ENCODE peak calls at places on chromosomes 12 and 14, in six cellular contexts. M is adrenal gland, X is upper lobe of right lung, D is fibroblast of lung, L is GM23338, U is suprapubic skin. W is an unnamed sample.
A peak's percentile ranks its signal among the peaks of the same experiment; 100 is the strongest.

GRCh38 chr12:47078733-47079364 is 572 bp upstream of the PCED1B start:
- DNase-seq in M (peak; percentile 54), X (peak; percentile 72), D (no peak), L (no peak), U (no peak), W (no peak)

GRCh38 chr14:90839024-90839888 is 23.0 kb upstream of the TTC7B start:
- DNase-seq in M (no peak), X (peak; percentile 60), D (peak; percentile 60), L (no peak), U (no peak), W (no peak)

GRCh38 chr12:111574797-111575443 is 24.2 kb downstream of the ATXN2 start:
- DNase-seq in M (no peak), X (no peak), D (no peak), L (no peak), U (no peak), W (no peak)

GRCh38 chr12:130846386-130846785 is 7.3 kb upstream of the STX2 start:
- DNase-seq in M (no peak), X (no peak), D (no peak), L (no peak), U (no peak), W (no peak)

GRCh38 chr14:34227834-34228662 is 234.0 kb downstream of the SPTSSA start:
- DNase-seq in M (peak; percentile 50), X (peak; percentile 68), D (peak; percentile 56), L (peak; percentile 87), U (no peak), W (peak; percentile 68)

GRCh38 chr14:70641548-70642312 is at the start of gene TTC9:
- DNase-seq in M (no peak), X (peak; percentile 76), D (no peak), L (peak; percentile 75), U (no peak), W (peak; percentile 57)

GRCh38 chr12:24997970-24998582 is 49.2 kb upstream of the BCAT1 start:
- DNase-seq in M (no peak), X (no peak), D (peak; percentile 95), L (no peak), U (no peak), W (no peak)

GRCh38 chr14:104610749-104611310 is 6.3 kb upstream of the TMEM179 start:
- DNase-seq in M (no peak), X (no peak), D (no peak), L (no peak), U (no peak), W (no peak)

GRCh38 chr14:31229638-31230229 is 22.1 kb upstream of the HECTD1 start:
- DNase-seq in M (peak; percentile 36), X (peak; percentile 68), D (peak; percentile 100), L (peak; percentile 51), U (peak; percentile 86), W (no peak)

GRCh38 chr14:22547309-22547947 is 41.6 kb downstream of the DAD1 start:
- DNase-seq in M (no peak), X (no peak), D (no peak), L (no peak), U (no peak), W (no peak)

GRCh38 chr14:38212996-38213395 is 5.3 kb downstream of the SSTR1 start:
- DNase-seq in M (no peak), X (no peak), D (peak; percentile 38), L (no peak), U (no peak), W (no peak)

GRCh38 chr14:44300911-44301310 is 206.2 kb downstream of the FSCB start:
- DNase-seq in M (no peak), X (no peak), D (no peak), L (no peak), U (no peak), W (no peak)

GRCh38 chr14:81480741-81481140 is 52.9 kb downstream of the SEL1L start:
- DNase-seq in M (no peak), X (no peak), D (no peak), L (no peak), U (no peak), W (no peak)

GRCh38 chr12:118055144-118055557 is 5.8 kb downstream of the WSB2 start:
- DNase-seq in M (peak; percentile 34), X (no peak), D (no peak), L (peak; percentile 85), U (peak; percentile 72), W (peak; percentile 70)

GRCh38 chr14:30450620-30451019 is 108.3 kb upstream of the G2E3 start:
- DNase-seq in M (no peak), X (no peak), D (peak; percentile 11), L (no peak), U (no peak), W (no peak)

GRCh38 chr12:123449103-123449736 is 8.7 kb upstream of the SNRNP35 start:
- DNase-seq in M (no peak), X (no peak), D (peak; percentile 23), L (no peak), U (no peak), W (no peak)

GRCh38 chr14:102732924-102733323 is 44.3 kb upstream of the TRAF3 start:
- DNase-seq in M (no peak), X (peak; percentile 44), D (no peak), L (no peak), U (no peak), W (no peak)

GRCh38 chr14:68230941-68231717 is 411.6 kb downstream of the RAD51B start:
- DNase-seq in M (no peak), X (no peak), D (peak; percentile 64), L (peak; percentile 70), U (no peak), W (peak; percentile 19)

GRCh38 chr14:102955636-102956035 is 33.2 kb downstream of the AMN start:
- DNase-seq in M (no peak), X (no peak), D (no peak), L (no peak), U (no peak), W (no peak)

GRCh38 chr14:96104469-96105057 is 65.4 kb downstream of the C14orf132 start:
- DNase-seq in M (no peak), X (peak; percentile 83), D (peak; percentile 100), L (no peak), U (peak; percentile 94), W (peak; percentile 96)

GRCh38 chr14:54866588-54866987 is 36.0 kb downstream of the GCH1 start:
- DNase-seq in M (no peak), X (no peak), D (no peak), L (no peak), U (no peak), W (no peak)

GRCh38 chr12:31119531-31120211 is 46.0 kb downstream of the DDX11 start:
- DNase-seq in M (no peak), X (no peak), D (no peak), L (no peak), U (no peak), W (no peak)

GRCh38 chr12:31117203-31118011 is 43.7 kb downstream of the DDX11 start:
- DNase-seq in M (no peak), X (no peak), D (peak; percentile 12), L (peak; percentile 69), U (peak; percentile 58), W (peak; percentile 71)

GRCh38 chr12:31120392-31121008 is 46.8 kb downstream of the DDX11 start:
- DNase-seq in M (no peak), X (no peak), D (no peak), L (peak; percentile 53), U (no peak), W (no peak)

GRCh38 chr12:31118831-31119530 is 45.3 kb downstream of the DDX11 start:
- DNase-seq in M (peak; percentile 15), X (no peak), D (peak; percentile 10), L (peak; percentile 92), U (peak; percentile 60), W (peak; percentile 62)

GRCh38 chr12:31118347-31118830 is 44.7 kb downstream of the DDX11 start:
- DNase-seq in M (peak; percentile 20), X (no peak), D (no peak), L (peak; percentile 66), U (peak; percentile 68), W (peak; percentile 46)
- H3K4me3 ChIP-seq in M (no peak overlapping the region), X (peak overlapping the region; percentile 23), D (no peak overlapping the region), L (peak overlapping the region; percentile 69), U (peak overlapping the region; percentile 43), W (peak overlapping the region; percentile 88)

DNA sequence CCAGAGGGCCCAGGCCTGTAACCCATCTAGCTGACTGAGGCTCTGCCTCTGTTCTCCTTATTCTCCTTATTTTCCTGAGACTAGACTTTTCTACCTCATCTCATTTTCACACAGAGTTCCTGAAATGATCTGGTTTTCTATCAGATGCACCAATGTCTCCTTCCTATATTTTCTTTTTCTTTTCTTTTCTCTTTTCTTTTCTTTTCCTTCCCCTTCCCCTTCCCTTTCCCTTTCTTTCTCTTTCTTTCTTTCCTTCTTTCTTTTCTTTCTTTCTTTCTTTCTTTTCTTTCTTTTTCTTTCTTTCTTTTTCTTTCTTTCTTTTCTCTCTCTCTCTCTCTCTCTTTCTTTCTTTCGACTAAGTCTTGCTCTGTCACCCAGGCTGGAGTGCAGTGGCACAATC is 3.0 kb upstream of the CCDC184 start:
- DNase-seq in M (no peak), X (no peak), D (no peak), L (no peak), U (no peak), W (no peak)
- TF ChIP-seq CTCF in M (no peak), X (no peak), D (no peak), L (no peak), U (no peak), W (no peak)

GRCh38 chr14:26113930-26114329 is 483.9 kb downstream of the NOVA1 start:
- DNase-seq in M (no peak), X (no peak), D (no peak), L (peak; percentile 19), U (no peak), W (no peak)
- H3K36me3 ChIP-seq in M (no peaks in the 10 kb centered on the region), X (no peaks in the 10 kb centered on the region), D (no peaks in the 10 kb centered on the region), L (no peaks in the 10 kb centered on the region), U (no peaks in the 10 kb centered on the region), W (no peaks in the 10 kb centered on the region)

GRCh38 chr14:41607119-41607785 is 576 bp downstream of the LRFN5 start:
- DNase-seq in M (no peak), X (no peak), D (peak; percentile 61), L (peak; percentile 41), U (no peak), W (no peak)

GRCh38 chr14:41604793-41605534 is 1.7 kb upstream of the LRFN5 start:
- DNase-seq in M (peak; percentile 62), X (peak; percentile 59), D (peak; percentile 87), L (peak; percentile 93), U (no peak), W (peak; percentile 48)

GRCh38 chr14:41607966-41608663 is 1.4 kb downstream of the LRFN5 start:
- DNase-seq in M (no peak), X (no peak), D (peak; percentile 33), L (peak; percentile 78), U (no peak), W (no peak)

GRCh38 chr14:41606249-41607118 is at the start of gene LRFN5:
- DNase-seq in M (peak; percentile 56), X (peak; percentile 59), D (peak; percentile 43), L (peak; percentile 74), U (no peak), W (no peak)

DNA sequence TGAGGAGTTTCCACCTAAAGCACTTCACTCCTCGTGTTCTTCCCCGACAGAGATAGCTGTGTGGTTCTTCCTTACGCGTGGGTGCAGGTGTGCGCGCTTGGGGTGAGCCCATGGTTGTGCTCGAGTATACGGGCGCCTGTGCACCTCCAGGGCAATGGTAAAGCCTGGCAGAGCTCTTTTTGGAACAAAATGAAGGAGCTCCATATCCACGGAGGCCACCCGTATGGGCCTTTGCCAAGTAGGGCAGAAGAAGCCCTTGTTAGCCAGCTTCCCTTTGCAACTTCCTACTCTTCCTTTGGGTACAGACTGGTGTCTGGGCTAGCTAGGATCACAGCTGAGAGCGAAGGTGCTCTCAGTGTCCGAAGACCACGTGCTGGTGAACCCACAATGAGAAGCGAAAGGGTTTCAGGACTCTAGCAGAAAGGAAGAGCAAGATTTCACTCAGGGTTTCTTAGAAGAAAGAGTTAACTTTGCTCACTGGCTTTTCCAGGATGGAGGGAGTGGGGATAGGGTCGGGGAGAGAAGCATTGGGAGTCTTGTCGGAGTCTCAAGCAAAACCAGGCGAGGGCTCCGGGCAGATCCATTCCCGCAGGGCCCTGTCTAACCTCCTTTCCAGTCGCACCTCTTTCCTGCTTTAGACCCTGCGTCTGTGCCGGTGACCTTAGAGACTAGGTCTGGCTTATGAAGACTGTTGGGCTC is 977 bp upstream of the LRFN5 start:
- DNase-seq in M (peak; percentile 40), X (no peak), D (peak; percentile 61), L (peak; percentile 94), U (no peak), W (no peak)
- H3K4me3 ChIP-seq in M (peak overlapping the region; percentile 8), X (peak overlapping the region; percentile 52), D (peak overlapping the region; percentile 47), L (peak overlapping the region; percentile 77), U (peak overlapping the region; percentile 75), W (no peak overlapping the region)